ENCODE peak calls at places on chromosomes 13 and 19, in ten cellular contexts. One of them, this sample, is unnamed.

GRCh38 chr13:40813662-40814454 is 24.4 kb downstream of the SLC25A15 start:
- DNase-seq in uterus: no peak
- DNase-seq in RWPE1: peak
- DNase-seq in heart left ventricle: no peak
- DNase-seq in aorta: no peak
- DNase-seq in spleen: no peak
- DNase-seq in left ventricle myocardium inferior: no peak
- DNase-seq in HepG2: peak
- DNase-seq in epithelial cell of prostate: no peak
- DNase-seq in heart right ventricle: no peak
- DNase-seq in this sample: peak

GRCh38 chr13:108463365-108463764 is 166.0 kb upstream of the MYO16 start:
- DNase-seq in uterus: no peak
- DNase-seq in RWPE1: peak
- DNase-seq in heart left ventricle: no peak
- DNase-seq in aorta: no peak
- DNase-seq in spleen: no peak
- DNase-seq in left ventricle myocardium inferior: no peak
- DNase-seq in HepG2: no peak
- DNase-seq in epithelial cell of prostate: peak
- DNase-seq in heart right ventricle: no peak
- DNase-seq in this sample: no peak

GRCh38 chr13:105952233-105952767 is 583.2 kb downstream of the EFNB2 start:
- DNase-seq in uterus: no peak
- DNase-seq in RWPE1: no peak
- DNase-seq in heart left ventricle: no peak
- DNase-seq in aorta: no peak
- DNase-seq in spleen: no peak
- DNase-seq in left ventricle myocardium inferior: no peak
- DNase-seq in HepG2: no peak
- DNase-seq in epithelial cell of prostate: no peak
- DNase-seq in heart right ventricle: no peak
- DNase-seq in this sample: no peak

GRCh38 chr19:47267350-47267759 is 7.3 kb upstream of the INAFM1 start:
- DNase-seq in uterus: no peak
- DNase-seq in RWPE1: no peak
- DNase-seq in heart left ventricle: no peak
- DNase-seq in aorta: no peak
- DNase-seq in spleen: no peak
- DNase-seq in left ventricle myocardium inferior: no peak
- DNase-seq in HepG2: no peak
- DNase-seq in epithelial cell of prostate: no peak
- DNase-seq in heart right ventricle: no peak
- DNase-seq in this sample: no peak

GRCh38 chr19:2557093-2557440 is 81.1 kb downstream of the GADD45B start:
- DNase-seq in uterus: no peak
- DNase-seq in RWPE1: no peak
- DNase-seq in heart left ventricle: no peak
- DNase-seq in aorta: no peak
- DNase-seq in spleen: no peak
- DNase-seq in left ventricle myocardium inferior: peak
- DNase-seq in HepG2: no peak
- DNase-seq in epithelial cell of prostate: no peak
- DNase-seq in heart right ventricle: no peak
- DNase-seq in this sample: no peak

GRCh38 chr13:95002968-95003813 is 290.8 kb upstream of the SOX21 start:
- DNase-seq in uterus: no peak
- DNase-seq in RWPE1: no peak
- DNase-seq in heart left ventricle: no peak
- DNase-seq in aorta: no peak
- DNase-seq in spleen: no peak
- DNase-seq in left ventricle myocardium inferior: no peak
- DNase-seq in HepG2: no peak
- DNase-seq in epithelial cell of prostate: no peak
- DNase-seq in heart right ventricle: no peak
- DNase-seq in this sample: no peak

GRCh38 chr19:41872384-41872774 is 4.7 kb upstream of the CD79A start:
- DNase-seq in uterus: no peak
- DNase-seq in RWPE1: no peak
- DNase-seq in heart left ventricle: no peak
- DNase-seq in aorta: no peak
- DNase-seq in spleen: no peak
- DNase-seq in left ventricle myocardium inferior: no peak
- DNase-seq in HepG2: no peak
- DNase-seq in epithelial cell of prostate: no peak
- DNase-seq in heart right ventricle: no peak
- DNase-seq in this sample: no peak

GRCh38 chr13:24185591-24186232 is 25.2 kb downstream of the SPATA13 start:
- DNase-seq in uterus: no peak
- DNase-seq in RWPE1: no peak
- DNase-seq in heart left ventricle: no peak
- DNase-seq in aorta: no peak
- DNase-seq in spleen: no peak
- DNase-seq in left ventricle myocardium inferior: no peak
- DNase-seq in HepG2: no peak
- DNase-seq in epithelial cell of prostate: no peak
- DNase-seq in heart right ventricle: no peak
- DNase-seq in this sample: no peak

GRCh38 chr19:9128171-9128570 is 1.4 kb upstream of the OR7G3 start:
- DNase-seq in uterus: no peak
- DNase-seq in RWPE1: peak
- DNase-seq in heart left ventricle: no peak
- DNase-seq in aorta: no peak
- DNase-seq in spleen: no peak
- DNase-seq in left ventricle myocardium inferior: no peak
- DNase-seq in HepG2: no peak
- DNase-seq in epithelial cell of prostate: peak
- DNase-seq in heart right ventricle: no peak
- DNase-seq in this sample: no peak

GRCh38 chr13:97974773-97975172 is 21.3 kb downstream of the IPO5 start:
- DNase-seq in uterus: no peak
- DNase-seq in RWPE1: no peak
- DNase-seq in heart left ventricle: no peak
- DNase-seq in aorta: no peak
- DNase-seq in spleen: no peak
- DNase-seq in left ventricle myocardium inferior: no peak
- DNase-seq in HepG2: no peak
- DNase-seq in epithelial cell of prostate: no peak
- DNase-seq in heart right ventricle: no peak
- DNase-seq in this sample: no peak

GRCh38 chr13:29901714-29902631 is 51.6 kb upstream of the UBL3 start:
- DNase-seq in uterus: peak
- DNase-seq in RWPE1: peak
- DNase-seq in heart left ventricle: no peak
- DNase-seq in aorta: peak
- DNase-seq in spleen: no peak
- DNase-seq in left ventricle myocardium inferior: peak
- DNase-seq in HepG2: no peak
- DNase-seq in epithelial cell of prostate: no peak
- DNase-seq in heart right ventricle: no peak
- DNase-seq in this sample: peak

GRCh38 chr19:12766051-12766521 is 9.3 kb downstream of the HOOK2 start:
- DNase-seq in uterus: peak
- DNase-seq in RWPE1: no peak
- DNase-seq in heart left ventricle: peak
- DNase-seq in aorta: peak
- DNase-seq in spleen: peak
- DNase-seq in left ventricle myocardium inferior: peak
- DNase-seq in HepG2: peak
- DNase-seq in epithelial cell of prostate: no peak
- DNase-seq in heart right ventricle: peak
- DNase-seq in this sample: peak

GRCh38 chr19:7506385-7507328 is 9.2 kb upstream of the ZNF358 start:
- DNase-seq in uterus: no peak
- DNase-seq in RWPE1: peak
- DNase-seq in heart left ventricle: peak
- DNase-seq in aorta: peak
- DNase-seq in spleen: peak
- DNase-seq in left ventricle myocardium inferior: peak
- DNase-seq in HepG2: peak
- DNase-seq in epithelial cell of prostate: no peak
- DNase-seq in heart right ventricle: peak
- DNase-seq in this sample: peak

GRCh38 chr19:35346193-35347052 is 1.3 kb upstream of the FFAR1 start:
- DNase-seq in uterus: no peak
- DNase-seq in RWPE1: no peak
- DNase-seq in heart left ventricle: no peak
- DNase-seq in aorta: peak
- DNase-seq in spleen: peak
- DNase-seq in left ventricle myocardium inferior: no peak
- DNase-seq in HepG2: peak
- DNase-seq in epithelial cell of prostate: no peak
- DNase-seq in heart right ventricle: no peak
- DNase-seq in this sample: no peak

GRCh38 chr19:35347171-35347929 is at the start of gene FFAR1:
- DNase-seq in uterus: no peak
- DNase-seq in RWPE1: no peak
- DNase-seq in heart left ventricle: no peak
- DNase-seq in aorta: peak
- DNase-seq in spleen: peak
- DNase-seq in left ventricle myocardium inferior: no peak
- DNase-seq in HepG2: no peak
- DNase-seq in epithelial cell of prostate: no peak
- DNase-seq in heart right ventricle: no peak
- DNase-seq in this sample: no peak

GRCh38 chr19:35348909-35349611 is 1.4 kb downstream of the FFAR1 start:
- DNase-seq in uterus: no peak
- DNase-seq in RWPE1: no peak
- DNase-seq in heart left ventricle: no peak
- DNase-seq in aorta: no peak
- DNase-seq in spleen: peak
- DNase-seq in left ventricle myocardium inferior: no peak
- DNase-seq in HepG2: no peak
- DNase-seq in epithelial cell of prostate: no peak
- DNase-seq in heart right ventricle: no peak
- DNase-seq in this sample: no peak

GRCh38 chr19:35349614-35350521 is 2.2 kb downstream of the FFAR1 start:
- DNase-seq in uterus: no peak
- DNase-seq in RWPE1: no peak
- DNase-seq in heart left ventricle: no peak
- DNase-seq in aorta: no peak
- DNase-seq in spleen: peak
- DNase-seq in left ventricle myocardium inferior: no peak
- DNase-seq in HepG2: no peak
- DNase-seq in epithelial cell of prostate: no peak
- DNase-seq in heart right ventricle: no peak
- DNase-seq in this sample: no peak

DNA sequence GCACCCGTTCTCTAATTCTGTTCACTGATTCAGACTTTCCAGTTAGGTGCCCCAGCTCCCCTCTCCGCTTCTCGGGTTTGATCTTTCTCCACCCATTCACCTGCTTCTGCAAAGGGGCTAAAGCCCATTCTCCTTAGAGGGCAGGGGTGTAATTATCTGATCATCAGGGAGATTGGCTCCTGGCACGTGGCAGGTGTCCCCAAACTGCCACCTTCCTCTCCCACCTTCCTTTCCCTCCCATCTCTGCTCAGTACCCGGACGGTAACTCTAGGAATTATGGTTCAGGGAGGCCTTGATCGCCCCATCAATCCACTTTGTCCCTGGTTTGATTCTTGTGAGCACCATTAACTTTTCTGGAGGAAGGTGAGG is 212 bp downstream of the FFAR1 start:
- DNase-seq in uterus: no peak
- DNase-seq in RWPE1: no peak
- DNase-seq in heart left ventricle: no peak
- DNase-seq in aorta: no peak
- DNase-seq in spleen: no peak
- DNase-seq in left ventricle myocardium inferior: no peak
- DNase-seq in HepG2: no peak
- DNase-seq in epithelial cell of prostate: no peak
- DNase-seq in heart right ventricle: no peak
- DNase-seq in this sample: no peak
- H3K27ac ChIP-seq in uterus: no peak
- H3K27ac ChIP-seq in RWPE1: no peak
- H3K27ac ChIP-seq in heart left ventricle: no peak
- H3K27ac ChIP-seq in aorta: no peak
- H3K27ac ChIP-seq in spleen: peak
- H3K27ac ChIP-seq in left ventricle myocardium inferior: no peak
- H3K27ac ChIP-seq in HepG2: no peak
- H3K27ac ChIP-seq in epithelial cell of prostate: no peak
- H3K27ac ChIP-seq in heart right ventricle: no peak
- H3K27ac ChIP-seq in this sample: no peak

GRCh38 chr19:931860-932646 is 6.2 kb downstream of the ARID3A start:
- DNase-seq in uterus: no peak
- DNase-seq in RWPE1: no peak
- DNase-seq in heart left ventricle: no peak
- DNase-seq in aorta: no peak
- DNase-seq in spleen: no peak
- DNase-seq in left ventricle myocardium inferior: no peak
- DNase-seq in HepG2: no peak
- DNase-seq in epithelial cell of prostate: no peak
- DNase-seq in heart right ventricle: no peak
- DNase-seq in this sample: no peak
- H3K27ac ChIP-seq in uterus: peak
- H3K27ac ChIP-seq in RWPE1: peak
- H3K27ac ChIP-seq in heart left ventricle: peak
- H3K27ac ChIP-seq in aorta: no peak
- H3K27ac ChIP-seq in spleen: peak
- H3K27ac ChIP-seq in left ventricle myocardium inferior: peak
- H3K27ac ChIP-seq in HepG2: peak
- H3K27ac ChIP-seq in epithelial cell of prostate: no peak
- H3K27ac ChIP-seq in heart right ventricle: peak
- H3K27ac ChIP-seq in this sample: no peak

DNA sequence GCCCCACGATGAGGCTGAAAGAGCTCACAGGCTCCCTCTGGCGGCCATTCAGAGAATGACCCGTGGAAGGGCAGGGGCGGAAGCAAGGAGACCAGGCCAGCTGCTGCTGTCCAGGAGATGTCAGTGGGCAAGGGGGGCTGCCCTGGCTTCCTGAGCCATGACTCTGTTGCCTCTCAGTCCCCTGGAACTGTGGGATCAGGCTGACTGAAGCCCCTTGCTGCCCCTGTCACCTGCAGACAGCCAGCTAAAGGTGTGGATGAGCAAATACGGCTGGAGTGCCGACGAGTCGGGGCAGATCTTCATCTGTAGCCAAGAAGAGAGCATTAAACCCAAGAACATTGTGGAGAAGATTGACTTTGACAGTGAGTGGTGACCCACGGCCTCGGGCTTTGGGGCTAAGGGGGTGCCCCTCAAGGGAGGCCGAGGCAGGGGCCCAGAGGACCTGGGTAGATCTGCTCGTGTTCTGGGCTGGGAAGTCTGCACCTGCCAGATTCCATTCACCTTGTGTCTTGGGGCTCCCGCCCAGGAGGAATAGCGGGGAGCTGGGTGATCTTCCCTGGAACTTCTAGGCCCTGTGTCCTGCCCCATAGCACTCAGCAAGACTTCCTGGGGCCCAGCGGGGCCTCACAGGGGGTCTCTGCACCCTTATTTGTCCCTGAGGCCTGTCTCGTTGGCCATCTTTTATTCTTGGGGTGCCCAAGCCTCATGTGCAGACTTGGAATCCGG is 12.5 kb upstream of the ACTN4 start:
- DNase-seq in uterus: peak
- DNase-seq in RWPE1: peak
- DNase-seq in heart left ventricle: peak
- DNase-seq in aorta: peak
- DNase-seq in spleen: peak
- DNase-seq in left ventricle myocardium inferior: peak
- DNase-seq in HepG2: no peak
- DNase-seq in epithelial cell of prostate: no peak
- DNase-seq in heart right ventricle: peak
- DNase-seq in this sample: peak
- H3K27ac ChIP-seq in uterus: no peak
- H3K27ac ChIP-seq in RWPE1: peak
- H3K27ac ChIP-seq in heart left ventricle: peak
- H3K27ac ChIP-seq in aorta: no peak
- H3K27ac ChIP-seq in spleen: no peak
- H3K27ac ChIP-seq in left ventricle myocardium inferior: peak
- H3K27ac ChIP-seq in HepG2: no peak
- H3K27ac ChIP-seq in epithelial cell of prostate: peak
- H3K27ac ChIP-seq in heart right ventricle: no peak
- H3K27ac ChIP-seq in this sample: peak

GRCh38 chr13:77774181-77774580 is 76.7 kb downstream of the SLAIN1 start:
- DNase-seq in uterus: no peak
- DNase-seq in RWPE1: no peak
- DNase-seq in heart left ventricle: no peak
- DNase-seq in aorta: no peak
- DNase-seq in spleen: no peak
- DNase-seq in left ventricle myocardium inferior: no peak
- DNase-seq in HepG2: no peak
- DNase-seq in epithelial cell of prostate: no peak
- DNase-seq in heart right ventricle: no peak
- DNase-seq in this sample: no peak
- H3K27ac ChIP-seq in uterus: no peak
- H3K27ac ChIP-seq in RWPE1: no peak
- H3K27ac ChIP-seq in heart left ventricle: no peak
- H3K27ac ChIP-seq in aorta: no peak
- H3K27ac ChIP-seq in spleen: no peak
- H3K27ac ChIP-seq in left ventricle myocardium inferior: no peak
- H3K27ac ChIP-seq in HepG2: no peak
- H3K27ac ChIP-seq in epithelial cell of prostate: no peak
- H3K27ac ChIP-seq in heart right ventricle: no peak
- H3K27ac ChIP-seq in this sample: no peak

This sample was measured in small intestine.